ENCODE peak calls at places on chromosomes 12 and 14, in five cellular contexts. B, E, Q, S and I are unnamed samples.

GRCh38 chr12:49129332-49130150 is 1.7 kb downstream of the TUBA1B start:
- DNase-seq in B (no peak), E (no peak), Q (no peak), S (peak), I (no peak)

GRCh38 chr12:108495054-108495453 is 20.0 kb upstream of the FICD start:
- DNase-seq in B (no peak), E (no peak), Q (peak), S (peak), I (no peak)

GRCh38 chr12:70196732-70197361 is 46.4 kb upstream of the CNOT2 start:
- DNase-seq in B (no peak), E (no peak), Q (peak), S (no peak), I (no peak)

GRCh38 chr12:8698830-8699330 is 1.1 kb downstream of the RIMKLB start:
- DNase-seq in B (no peak), E (no peak), Q (no peak), S (no peak), I (no peak)

GRCh38 chr14:103684871-103685270 is 30.4 kb downstream of the XRCC3 start:
- DNase-seq in B (no peak), E (no peak), Q (no peak), S (no peak), I (no peak)

GRCh38 chr14:69716483-69717187 is 50.3 kb upstream of the SRSF5 start:
- DNase-seq in B (no peak), E (peak), Q (peak), S (peak), I (peak)

GRCh38 chr14:60506985-60507829 is 1.7 kb upstream of the SIX6 start:
- DNase-seq in B (no peak), E (no peak), Q (no peak), S (no peak), I (no peak)

GRCh38 chr12:130555628-130556485 is 160.2 kb downstream of the RIMBP2 start:
- DNase-seq in B (no peak), E (no peak), Q (peak), S (no peak), I (no peak)

GRCh38 chr12:48459259-48459658 is 13.1 kb upstream of the ANP32D start:
- DNase-seq in B (no peak), E (no peak), Q (no peak), S (no peak), I (no peak)

GRCh38 chr14:94593749-94594431 is 12.7 kb downstream of the SERPINA5 start:
- DNase-seq in B (no peak), E (no peak), Q (no peak), S (no peak), I (no peak)

GRCh38 chr12:6752181-6752930 is 585 bp downstream of the MLF2 start:
- DNase-seq in B (no peak), E (no peak), Q (peak), S (peak), I (peak)

GRCh38 chr14:23829736-23830474 is 123.7 kb upstream of the DHRS4 start:
- DNase-seq in B (no peak), E (peak), Q (no peak), S (no peak), I (peak)

GRCh38 chr12:1878214-1878613 is 40.2 kb downstream of the CACNA2D4 start:
- DNase-seq in B (no peak), E (no peak), Q (no peak), S (no peak), I (no peak)

GRCh38 chr12:95445884-95446482 is 28.0 kb upstream of the METAP2 start:
- DNase-seq in B (no peak), E (no peak), Q (peak), S (no peak), I (no peak)

GRCh38 chr12:126483145-126484068 is 1418.2 kb downstream of the AACS start:
- DNase-seq in B (no peak), E (no peak), Q (no peak), S (no peak), I (no peak)

GRCh38 chr12:49962861-49963765 is 1.4 kb downstream of the AQP5 start:
- DNase-seq in B (peak), E (no peak), Q (peak), S (no peak), I (no peak)

GRCh38 chr14:56247495-56248087 is 129.4 kb downstream of the PELI2 start:
- DNase-seq in B (no peak), E (no peak), Q (peak), S (no peak), I (no peak)

GRCh38 chr12:47745485-47746041 is 13.1 kb downstream of the RAPGEF3 start:
- DNase-seq in B (no peak), E (no peak), Q (no peak), S (no peak), I (no peak)